ENCODE peak calls at places on chromosome 17, in ten cellular contexts. Y is neural crest cell; N is activated CD8-positive, alpha-beta T cell treated with anti-CD3 and anti-CD28 coated beads for 36 hours; B is GM13977; F is heart right ventricle; S is ACHN; G is activated CD4-positive, alpha-beta T cell treated with anti-CD3 and anti-CD28 coated beads, Interleukin-2, amount 50 U/mL, for 1 hour; Q is NCI-H748 treated with DMSO at 0.1 percent for 48 hours; X is Caki2; V is activated naive CD8-positive, alpha-beta T cell treated with anti-CD3 and anti-CD28 coated beads, Interleukin-2, amount 50 U/mL, for 24 hours. K is an unnamed sample.

GRCh38 chr17:46053911-46054534 is 55.0 kb downstream of the STH start:
- DNase-seq in Y (no peak), G (no peak), S (no peak), V (no peak), B (no peak), N (no peak), Q (no peak), F (no peak), X (peak; percentile 35), K (no peak)

GRCh38 chr17:81553018-81553615 is 964 bp upstream of the FAAP100 start:
- DNase-seq in F (peak; percentile 73), V (peak; percentile 79), Y (peak; percentile 40), G (peak; percentile 76), S (peak; percentile 93), B (peak; percentile 93), Q (peak; percentile 91), N (peak; percentile 97), X (peak; percentile 90), K (peak; percentile 91)

GRCh38 chr17:16212793-16213192 is 2.5 kb downstream of the NCOR1 start:
- DNase-seq in X (no peak), V (no peak), N (no peak), Y (no peak), S (no peak), G (no peak), F (no peak), B (no peak), Q (no peak), K (no peak)

GRCh38 chr17:44220211-44221071 is 966 bp upstream of the UBTF start:
- DNase-seq in Y (peak; percentile 29), V (peak; percentile 62), G (peak; percentile 45), F (peak; percentile 43), Q (peak; percentile 15), S (peak; percentile 49), X (peak; percentile 66), B (peak; percentile 75), N (peak; percentile 72), K (peak; percentile 74)

GRCh38 chr17:15351925-15352324 is 10.5 kb upstream of the TEKT3 start:
- DNase-seq in S (no peak), V (no peak), Y (no peak), B (no peak), Q (no peak), N (no peak), G (no peak), X (no peak), F (no peak), K (peak; percentile 75)

GRCh38 chr17:69712801-69713311 is 298.4 kb downstream of the MAP2K6 start:
- DNase-seq in Y (no peak), V (no peak), X (no peak), N (no peak), Q (no peak), B (no peak), F (no peak), G (no peak), S (no peak), K (no peak)

GRCh38 chr17:73803867-73804539 is 159.8 kb upstream of the SDK2 start:
- DNase-seq in S (no peak), N (no peak), F (no peak), B (no peak), Y (no peak), Q (peak; percentile 77), X (no peak), V (no peak), G (no peak), K (no peak)

GRCh38 chr17:17098426-17099035 is 56.3 kb downstream of the MPRIP start:
- DNase-seq in N (no peak), Q (no peak), B (no peak), S (no peak), X (no peak), G (no peak), V (no peak), Y (peak; percentile 10), F (peak; percentile 79), K (no peak)

GRCh38 chr17:7328840-7329359 is at the start of gene NEURL4:
- DNase-seq in N (peak; percentile 49), X (no peak), V (peak; percentile 45), S (peak; percentile 42), G (no peak), Q (no peak), Y (peak; percentile 37), B (peak; percentile 57), F (no peak), K (no peak)

GRCh38 chr17:20009052-20009301 is 182 bp upstream of the SPECC1 start:
- DNase-seq in B (no peak), F (no peak), V (no peak), G (no peak), S (no peak), Q (no peak), X (no peak), N (no peak), Y (no peak), K (no peak)

GRCh38 chr17:4861052-4861451 is 27.9 kb downstream of the MINK1 start:
- DNase-seq in Q (no peak), S (no peak), F (no peak), B (no peak), X (no peak), V (no peak), G (no peak), Y (no peak), N (no peak), K (no peak)

GRCh38 chr17:55005520-55005919 is 37.0 kb downstream of the STXBP4 start:
- DNase-seq in Y (no peak), V (no peak), S (peak; percentile 60), G (no peak), Q (no peak), N (peak; percentile 15), B (peak; percentile 3), F (no peak), X (no peak), K (no peak)

GRCh38 chr17:49046912-49047311 is 49.7 kb downstream of the IGF2BP1 start:
- DNase-seq in G (no peak), S (no peak), B (no peak), Q (no peak), Y (no peak), N (no peak), F (no peak), X (no peak), V (no peak), K (no peak)

GRCh38 chr17:59152925-59153324 is 2.1 kb downstream of the SKA2 start:
- DNase-seq in Q (no peak), N (no peak), X (no peak), F (no peak), G (no peak), V (no peak), B (no peak), S (no peak), Y (no peak), K (no peak)

GRCh38 chr17:80827646-80828643 is 163.7 kb upstream of the CHMP6 start:
- DNase-seq in X (no peak), S (no peak), Q (no peak), V (no peak), B (no peak), Y (no peak), F (no peak), G (no peak), N (no peak), K (peak; percentile 36)

GRCh38 chr17:19453296-19453695 is 42.3 kb downstream of the RNF112 start:
- DNase-seq in G (no peak), S (no peak), V (no peak), X (no peak), F (no peak), Q (no peak), B (no peak), N (no peak), Y (no peak), K (no peak)

GRCh38 chr17:70968302-70968701 is 799.0 kb downstream of the KCNJ2 start:
- DNase-seq in X (no peak), N (no peak), G (no peak), B (no peak), S (no peak), F (no peak), V (no peak), Y (no peak), Q (no peak), K (no peak)

GRCh38 chr17:7435676-7436555 is 681 bp downstream of the TMEM102 start:
- DNase-seq in G (peak; percentile 47), S (peak; percentile 42), Y (no peak), B (no peak), V (peak; percentile 65), N (peak; percentile 78), Q (peak; percentile 50), F (no peak), X (no peak), K (peak; percentile 77)

GRCh38 chr17:67525239-67526135 is 148.4 kb downstream of the PITPNC1 start:
- DNase-seq in N (no peak), S (no peak), Y (no peak), G (no peak), B (no peak), Q (peak; percentile 28), F (no peak), X (no peak), V (no peak), K (peak; percentile 6)

GRCh38 chr17:15510361-15510760 is 42.9 kb upstream of the CDRT4 start:
- DNase-seq in V (no peak), G (no peak), B (no peak), S (peak; percentile 12), Y (no peak), N (no peak), Q (no peak), F (no peak), X (no peak), K (no peak)

GRCh38 chr17:31015639-31016038 is 44.8 kb downstream of the RNF135 start:
- DNase-seq in N (no peak), X (no peak), Y (no peak), V (no peak), G (no peak), Q (no peak), F (no peak), B (no peak), S (no peak), K (no peak)

GRCh38 chr17:71251936-71252335 is 868.9 kb upstream of the SOX9 start:
- DNase-seq in N (no peak), F (no peak), X (no peak), G (no peak), V (no peak), Q (no peak), B (no peak), S (no peak), Y (no peak), K (no peak)

GRCh38 chr17:50949128-50950001 is 83.2 kb upstream of the TOB1 start:
- DNase-seq in X (no peak), B (peak; percentile 12), Q (no peak), F (no peak), S (no peak), V (no peak), Y (no peak), G (no peak), N (no peak), K (no peak)

GRCh38 chr17:77490361-77491183 is 349.8 kb downstream of the SEC14L1 start:
- DNase-seq in Y (no peak), N (no peak), B (no peak), F (no peak), S (no peak), V (no peak), Q (no peak), X (no peak), G (no peak), K (peak; percentile 45)

GRCh38 chr17:74892013-74892841 is 1.2 kb downstream of the FADS6 start:
- DNase-seq in Q (no peak), X (no peak), Y (no peak), V (no peak), N (no peak), S (no peak), B (no peak), G (no peak), F (no peak), K (no peak)

K was measured in Peyer's patch.